ENCODE peak calls at places on chromosomes 13 and 19, in seven cellular contexts. One of them, this sample, is unnamed.

GRCh38 chr19:30780032-30780431 is 407.8 kb downstream of the ZNF536 start:
- DNase-seq in iris pigment epithelial cell: no peak
- DNase-seq in caudate nucleus: no peak
- DNase-seq in retinal pigment epithelial cell: no peak
- DNase-seq in stimulated activated CD4-positive, alpha-beta T cell treated with anti-CD3 and anti-CD28 coated beads, Interleukin-15, amount 100 ng/mL, for 1 hour: no peak
- DNase-seq in left lung: no peak
- DNase-seq in stimulated activated CD8-positive, alpha-beta memory T cell treated with anti-CD3 and anti-CD28 coated beads, Interleukin-15, amount 100 ng/mL, for 24 hours: no peak
- DNase-seq in this sample: no peak

GRCh38 chr13:91046715-91047327 is 300.7 kb upstream of the MIR17HG start:
- DNase-seq in iris pigment epithelial cell: no peak
- DNase-seq in caudate nucleus: no peak
- DNase-seq in retinal pigment epithelial cell: no peak
- DNase-seq in stimulated activated CD4-positive, alpha-beta T cell treated with anti-CD3 and anti-CD28 coated beads, Interleukin-15, amount 100 ng/mL, for 1 hour: no peak
- DNase-seq in left lung: no peak
- DNase-seq in stimulated activated CD8-positive, alpha-beta memory T cell treated with anti-CD3 and anti-CD28 coated beads, Interleukin-15, amount 100 ng/mL, for 24 hours: no peak
- DNase-seq in this sample: no peak

GRCh38 chr19:41175825-41176734 is 16.9 kb upstream of the CYP2S1 start:
- DNase-seq in iris pigment epithelial cell: peak
- DNase-seq in caudate nucleus: peak
- DNase-seq in retinal pigment epithelial cell: peak
- DNase-seq in stimulated activated CD4-positive, alpha-beta T cell treated with anti-CD3 and anti-CD28 coated beads, Interleukin-15, amount 100 ng/mL, for 1 hour: peak
- DNase-seq in left lung: peak
- DNase-seq in stimulated activated CD8-positive, alpha-beta memory T cell treated with anti-CD3 and anti-CD28 coated beads, Interleukin-15, amount 100 ng/mL, for 24 hours: no peak
- DNase-seq in this sample: peak

GRCh38 chr13:44212633-44213387 is 160.8 kb upstream of the SERP2 start:
- DNase-seq in iris pigment epithelial cell: peak
- DNase-seq in caudate nucleus: no peak
- DNase-seq in retinal pigment epithelial cell: no peak
- DNase-seq in stimulated activated CD4-positive, alpha-beta T cell treated with anti-CD3 and anti-CD28 coated beads, Interleukin-15, amount 100 ng/mL, for 1 hour: no peak
- DNase-seq in left lung: no peak
- DNase-seq in stimulated activated CD8-positive, alpha-beta memory T cell treated with anti-CD3 and anti-CD28 coated beads, Interleukin-15, amount 100 ng/mL, for 24 hours: no peak
- DNase-seq in this sample: no peak

GRCh38 chr13:25874907-25875306 is 176.9 kb downstream of the SHISA2 start:
- DNase-seq in iris pigment epithelial cell: no peak
- DNase-seq in caudate nucleus: no peak
- DNase-seq in retinal pigment epithelial cell: no peak
- DNase-seq in stimulated activated CD4-positive, alpha-beta T cell treated with anti-CD3 and anti-CD28 coated beads, Interleukin-15, amount 100 ng/mL, for 1 hour: peak
- DNase-seq in left lung: no peak
- DNase-seq in stimulated activated CD8-positive, alpha-beta memory T cell treated with anti-CD3 and anti-CD28 coated beads, Interleukin-15, amount 100 ng/mL, for 24 hours: no peak
- DNase-seq in this sample: no peak

GRCh38 chr13:51380269-51380668 is 40.8 kb downstream of the SERPINE3 start:
- DNase-seq in iris pigment epithelial cell: peak
- DNase-seq in caudate nucleus: no peak
- DNase-seq in retinal pigment epithelial cell: peak
- DNase-seq in stimulated activated CD4-positive, alpha-beta T cell treated with anti-CD3 and anti-CD28 coated beads, Interleukin-15, amount 100 ng/mL, for 1 hour: no peak
- DNase-seq in left lung: no peak
- DNase-seq in stimulated activated CD8-positive, alpha-beta memory T cell treated with anti-CD3 and anti-CD28 coated beads, Interleukin-15, amount 100 ng/mL, for 24 hours: no peak
- DNase-seq in this sample: no peak

GRCh38 chr19:14497347-14497921 is 1.5 kb upstream of the GIPC1 start:
- DNase-seq in iris pigment epithelial cell: no peak
- DNase-seq in caudate nucleus: no peak
- DNase-seq in retinal pigment epithelial cell: no peak
- DNase-seq in stimulated activated CD4-positive, alpha-beta T cell treated with anti-CD3 and anti-CD28 coated beads, Interleukin-15, amount 100 ng/mL, for 1 hour: no peak
- DNase-seq in left lung: no peak
- DNase-seq in stimulated activated CD8-positive, alpha-beta memory T cell treated with anti-CD3 and anti-CD28 coated beads, Interleukin-15, amount 100 ng/mL, for 24 hours: no peak
- DNase-seq in this sample: no peak

GRCh38 chr19:52993342-52994178 is 20.2 kb upstream of the ERVV-1 start:
- DNase-seq in iris pigment epithelial cell: peak
- DNase-seq in caudate nucleus: peak
- DNase-seq in retinal pigment epithelial cell: no peak
- DNase-seq in stimulated activated CD4-positive, alpha-beta T cell treated with anti-CD3 and anti-CD28 coated beads, Interleukin-15, amount 100 ng/mL, for 1 hour: peak
- DNase-seq in left lung: peak
- DNase-seq in stimulated activated CD8-positive, alpha-beta memory T cell treated with anti-CD3 and anti-CD28 coated beads, Interleukin-15, amount 100 ng/mL, for 24 hours: peak
- DNase-seq in this sample: no peak

GRCh38 chr13:110702591-110703526 is 3.1 kb downstream of the CARS2 start:
- DNase-seq in iris pigment epithelial cell: no peak
- DNase-seq in caudate nucleus: no peak
- DNase-seq in retinal pigment epithelial cell: no peak
- DNase-seq in stimulated activated CD4-positive, alpha-beta T cell treated with anti-CD3 and anti-CD28 coated beads, Interleukin-15, amount 100 ng/mL, for 1 hour: no peak
- DNase-seq in left lung: no peak
- DNase-seq in stimulated activated CD8-positive, alpha-beta memory T cell treated with anti-CD3 and anti-CD28 coated beads, Interleukin-15, amount 100 ng/mL, for 24 hours: no peak
- DNase-seq in this sample: no peak

GRCh38 chr13:96229356-96229755 is 139.4 kb downstream of the HS6ST3 start:
- DNase-seq in iris pigment epithelial cell: peak
- DNase-seq in caudate nucleus: no peak
- DNase-seq in retinal pigment epithelial cell: no peak
- DNase-seq in stimulated activated CD4-positive, alpha-beta T cell treated with anti-CD3 and anti-CD28 coated beads, Interleukin-15, amount 100 ng/mL, for 1 hour: no peak
- DNase-seq in left lung: no peak
- DNase-seq in stimulated activated CD8-positive, alpha-beta memory T cell treated with anti-CD3 and anti-CD28 coated beads, Interleukin-15, amount 100 ng/mL, for 24 hours: no peak
- DNase-seq in this sample: peak

GRCh38 chr19:4380254-4380727 is 20.1 kb downstream of the SH3GL1 start:
- DNase-seq in iris pigment epithelial cell: no peak
- DNase-seq in caudate nucleus: no peak
- DNase-seq in retinal pigment epithelial cell: no peak
- DNase-seq in stimulated activated CD4-positive, alpha-beta T cell treated with anti-CD3 and anti-CD28 coated beads, Interleukin-15, amount 100 ng/mL, for 1 hour: peak
- DNase-seq in left lung: peak
- DNase-seq in stimulated activated CD8-positive, alpha-beta memory T cell treated with anti-CD3 and anti-CD28 coated beads, Interleukin-15, amount 100 ng/mL, for 24 hours: no peak
- DNase-seq in this sample: no peak

GRCh38 chr13:93966267-93966936 is 513.1 kb downstream of the DCT start:
- DNase-seq in iris pigment epithelial cell: no peak
- DNase-seq in caudate nucleus: no peak
- DNase-seq in retinal pigment epithelial cell: no peak
- DNase-seq in stimulated activated CD4-positive, alpha-beta T cell treated with anti-CD3 and anti-CD28 coated beads, Interleukin-15, amount 100 ng/mL, for 1 hour: no peak
- DNase-seq in left lung: no peak
- DNase-seq in stimulated activated CD8-positive, alpha-beta memory T cell treated with anti-CD3 and anti-CD28 coated beads, Interleukin-15, amount 100 ng/mL, for 24 hours: no peak
- DNase-seq in this sample: no peak

GRCh38 chr19:3882041-3882384 is 1.5 kb downstream of the ATCAY start:
- DNase-seq in iris pigment epithelial cell: no peak
- DNase-seq in caudate nucleus: no peak
- DNase-seq in retinal pigment epithelial cell: no peak
- DNase-seq in stimulated activated CD4-positive, alpha-beta T cell treated with anti-CD3 and anti-CD28 coated beads, Interleukin-15, amount 100 ng/mL, for 1 hour: no peak
- DNase-seq in left lung: no peak
- DNase-seq in stimulated activated CD8-positive, alpha-beta memory T cell treated with anti-CD3 and anti-CD28 coated beads, Interleukin-15, amount 100 ng/mL, for 24 hours: no peak
- DNase-seq in this sample: no peak

GRCh38 chr19:40347476-40348124 is 597 bp downstream of the C19orf47 start:
- DNase-seq in iris pigment epithelial cell: no peak
- DNase-seq in caudate nucleus: no peak
- DNase-seq in retinal pigment epithelial cell: no peak
- DNase-seq in stimulated activated CD4-positive, alpha-beta T cell treated with anti-CD3 and anti-CD28 coated beads, Interleukin-15, amount 100 ng/mL, for 1 hour: no peak
- DNase-seq in left lung: no peak
- DNase-seq in stimulated activated CD8-positive, alpha-beta memory T cell treated with anti-CD3 and anti-CD28 coated beads, Interleukin-15, amount 100 ng/mL, for 24 hours: no peak
- DNase-seq in this sample: no peak

GRCh38 chr19:33601583-33601982 is 20.2 kb upstream of the CHST8 start:
- DNase-seq in iris pigment epithelial cell: no peak
- DNase-seq in caudate nucleus: no peak
- DNase-seq in retinal pigment epithelial cell: no peak
- DNase-seq in stimulated activated CD4-positive, alpha-beta T cell treated with anti-CD3 and anti-CD28 coated beads, Interleukin-15, amount 100 ng/mL, for 1 hour: no peak
- DNase-seq in left lung: no peak
- DNase-seq in stimulated activated CD8-positive, alpha-beta memory T cell treated with anti-CD3 and anti-CD28 coated beads, Interleukin-15, amount 100 ng/mL, for 24 hours: no peak
- DNase-seq in this sample: no peak

GRCh38 chr13:48178126-48178525 is 54.9 kb upstream of the ITM2B start:
- DNase-seq in iris pigment epithelial cell: no peak
- DNase-seq in caudate nucleus: no peak
- DNase-seq in retinal pigment epithelial cell: no peak
- DNase-seq in stimulated activated CD4-positive, alpha-beta T cell treated with anti-CD3 and anti-CD28 coated beads, Interleukin-15, amount 100 ng/mL, for 1 hour: no peak
- DNase-seq in left lung: no peak
- DNase-seq in stimulated activated CD8-positive, alpha-beta memory T cell treated with anti-CD3 and anti-CD28 coated beads, Interleukin-15, amount 100 ng/mL, for 24 hours: no peak
- DNase-seq in this sample: no peak

GRCh38 chr19:13092608-13093260 is 9.9 kb downstream of the LYL1 start:
- DNase-seq in iris pigment epithelial cell: no peak
- DNase-seq in caudate nucleus: no peak
- DNase-seq in retinal pigment epithelial cell: no peak
- DNase-seq in stimulated activated CD4-positive, alpha-beta T cell treated with anti-CD3 and anti-CD28 coated beads, Interleukin-15, amount 100 ng/mL, for 1 hour: no peak
- DNase-seq in left lung: no peak
- DNase-seq in stimulated activated CD8-positive, alpha-beta memory T cell treated with anti-CD3 and anti-CD28 coated beads, Interleukin-15, amount 100 ng/mL, for 24 hours: no peak
- DNase-seq in this sample: no peak

GRCh38 chr19:1199531-1199930 is 6.0 kb upstream of the STK11 start:
- DNase-seq in iris pigment epithelial cell: no peak
- DNase-seq in caudate nucleus: no peak
- DNase-seq in retinal pigment epithelial cell: no peak
- DNase-seq in stimulated activated CD4-positive, alpha-beta T cell treated with anti-CD3 and anti-CD28 coated beads, Interleukin-15, amount 100 ng/mL, for 1 hour: no peak
- DNase-seq in left lung: no peak
- DNase-seq in stimulated activated CD8-positive, alpha-beta memory T cell treated with anti-CD3 and anti-CD28 coated beads, Interleukin-15, amount 100 ng/mL, for 24 hours: no peak
- DNase-seq in this sample: no peak

GRCh38 chr19:55086730-55087541 is 11.3 kb downstream of the EPS8L1 start:
- DNase-seq in iris pigment epithelial cell: peak
- DNase-seq in caudate nucleus: peak
- DNase-seq in retinal pigment epithelial cell: peak
- DNase-seq in stimulated activated CD4-positive, alpha-beta T cell treated with anti-CD3 and anti-CD28 coated beads, Interleukin-15, amount 100 ng/mL, for 1 hour: peak
- DNase-seq in left lung: peak
- DNase-seq in stimulated activated CD8-positive, alpha-beta memory T cell treated with anti-CD3 and anti-CD28 coated beads, Interleukin-15, amount 100 ng/mL, for 24 hours: no peak
- DNase-seq in this sample: peak

GRCh38 chr19:554817-555216 is 11.0 kb downstream of the GZMM start:
- DNase-seq in iris pigment epithelial cell: no peak
- DNase-seq in caudate nucleus: no peak
- DNase-seq in retinal pigment epithelial cell: no peak
- DNase-seq in stimulated activated CD4-positive, alpha-beta T cell treated with anti-CD3 and anti-CD28 coated beads, Interleukin-15, amount 100 ng/mL, for 1 hour: no peak
- DNase-seq in left lung: no peak
- DNase-seq in stimulated activated CD8-positive, alpha-beta memory T cell treated with anti-CD3 and anti-CD28 coated beads, Interleukin-15, amount 100 ng/mL, for 24 hours: no peak
- DNase-seq in this sample: no peak

GRCh38 chr13:46523972-46524737 is 28.8 kb upstream of the LRCH1 start:
- DNase-seq in iris pigment epithelial cell: no peak
- DNase-seq in caudate nucleus: no peak
- DNase-seq in retinal pigment epithelial cell: peak
- DNase-seq in stimulated activated CD4-positive, alpha-beta T cell treated with anti-CD3 and anti-CD28 coated beads, Interleukin-15, amount 100 ng/mL, for 1 hour: no peak
- DNase-seq in left lung: no peak
- DNase-seq in stimulated activated CD8-positive, alpha-beta memory T cell treated with anti-CD3 and anti-CD28 coated beads, Interleukin-15, amount 100 ng/mL, for 24 hours: no peak
- DNase-seq in this sample: no peak

GRCh38 chr19:57231686-57232085 is 863 bp downstream of the AURKC start:
- DNase-seq in iris pigment epithelial cell: no peak
- DNase-seq in caudate nucleus: no peak
- DNase-seq in retinal pigment epithelial cell: no peak
- DNase-seq in stimulated activated CD4-positive, alpha-beta T cell treated with anti-CD3 and anti-CD28 coated beads, Interleukin-15, amount 100 ng/mL, for 1 hour: no peak
- DNase-seq in left lung: no peak
- DNase-seq in stimulated activated CD8-positive, alpha-beta memory T cell treated with anti-CD3 and anti-CD28 coated beads, Interleukin-15, amount 100 ng/mL, for 24 hours: no peak
- DNase-seq in this sample: no peak

GRCh38 chr13:41384749-41385503 is 72.4 kb upstream of the RGCC start:
- DNase-seq in iris pigment epithelial cell: peak
- DNase-seq in caudate nucleus: no peak
- DNase-seq in retinal pigment epithelial cell: no peak
- DNase-seq in stimulated activated CD4-positive, alpha-beta T cell treated with anti-CD3 and anti-CD28 coated beads, Interleukin-15, amount 100 ng/mL, for 1 hour: no peak
- DNase-seq in left lung: no peak
- DNase-seq in stimulated activated CD8-positive, alpha-beta memory T cell treated with anti-CD3 and anti-CD28 coated beads, Interleukin-15, amount 100 ng/mL, for 24 hours: no peak
- DNase-seq in this sample: no peak

This sample was measured in H1.